ENCODE peak calls at places on chromosomes 6 and 20, in four cellular contexts. Y is H1, K is HepG2, D is K562. P is an unnamed sample.

GRCh38 chr6:7909323-7910276 is 988 bp downstream of the TXNDC5 start:
- DNase-seq in Y (no peak), K (peak; percentile 64), D (peak; percentile 78), P (peak; percentile 84)

GRCh38 chr6:110878751-110879539 is 4.4 kb downstream of the AMD1 start:
- DNase-seq in Y (no peak), K (no peak), D (peak; percentile 67), P (peak; percentile 21)

GRCh38 chr6:35519313-35520015 is 6.8 kb upstream of the TULP1 start:
- DNase-seq in Y (no peak), K (no peak), D (no peak), P (no peak)

GRCh38 chr6:10518461-10519216 is 2.5 kb upstream of the GCNT2 start:
- DNase-seq in Y (no peak), K (peak; percentile 54), D (peak; percentile 92), P (peak; percentile 88)

GRCh38 chr6:96900873-96901272 is 3.2 kb upstream of the NDUFAF4 start:
- DNase-seq in Y (no peak), K (no peak), D (no peak), P (no peak)

GRCh38 chr20:59121714-59122376 is 41.8 kb upstream of the ZNF831 start:
- DNase-seq in Y (no peak), K (no peak), D (no peak), P (no peak)

GRCh38 chr6:129493396-129493902 is 216.5 kb downstream of the ARHGAP18 start:
- DNase-seq in Y (no peak), K (peak; percentile 23), D (no peak), P (peak; percentile 62)

GRCh38 chr20:51747182-51747911 is 20.8 kb downstream of the ATP9A start:
- DNase-seq in Y (no peak), K (no peak), D (no peak), P (no peak)

GRCh38 chr6:114282268-114282667 is 60.6 kb downstream of the HS3ST5 start:
- DNase-seq in Y (no peak), K (no peak), D (no peak), P (no peak)

GRCh38 chr6:130307752-130308361 is 58.0 kb upstream of the TMEM200A start:
- DNase-seq in Y (no peak), K (peak; percentile 61), D (no peak), P (no peak)

GRCh38 chr6:131950767-131951575 is at the start of gene CCN2:
- DNase-seq in Y (peak; percentile 94), K (peak; percentile 100), D (no peak), P (peak; percentile 100)

GRCh38 chr20:38113401-38114325 is 51.4 kb downstream of the TGM2 start:
- DNase-seq in Y (peak; percentile 38), K (peak; percentile 78), D (peak; percentile 96), P (no peak)

GRCh38 chr6:100232791-100233573 is 231.7 kb downstream of the SIM1 start:
- DNase-seq in Y (no peak), K (no peak), D (no peak), P (no peak)

GRCh38 chr6:26311012-26311384 is 54.0 kb upstream of the BTN3A2 start:
- DNase-seq in Y (no peak), K (peak; percentile 38), D (peak; percentile 87), P (peak; percentile 47)

GRCh38 chr20:44615169-44615791 is 32.9 kb downstream of the PKIG start:
- DNase-seq in Y (no peak), K (no peak), D (no peak), P (peak; percentile 67)

GRCh38 chr6:29926795-29927427 is 15.4 kb upstream of the HLA-A start:
- DNase-seq in Y (no peak), K (peak; percentile 78), D (no peak), P (peak; percentile 47)

GRCh38 chr6:16167219-16167618 is 38.3 kb downstream of the MYLIP start:
- DNase-seq in Y (no peak), K (no peak), D (no peak), P (no peak)
- TF ChIP-seq JUN in Y (no peak), K (no peak), D (no peak), P (no peak)

DNA sequence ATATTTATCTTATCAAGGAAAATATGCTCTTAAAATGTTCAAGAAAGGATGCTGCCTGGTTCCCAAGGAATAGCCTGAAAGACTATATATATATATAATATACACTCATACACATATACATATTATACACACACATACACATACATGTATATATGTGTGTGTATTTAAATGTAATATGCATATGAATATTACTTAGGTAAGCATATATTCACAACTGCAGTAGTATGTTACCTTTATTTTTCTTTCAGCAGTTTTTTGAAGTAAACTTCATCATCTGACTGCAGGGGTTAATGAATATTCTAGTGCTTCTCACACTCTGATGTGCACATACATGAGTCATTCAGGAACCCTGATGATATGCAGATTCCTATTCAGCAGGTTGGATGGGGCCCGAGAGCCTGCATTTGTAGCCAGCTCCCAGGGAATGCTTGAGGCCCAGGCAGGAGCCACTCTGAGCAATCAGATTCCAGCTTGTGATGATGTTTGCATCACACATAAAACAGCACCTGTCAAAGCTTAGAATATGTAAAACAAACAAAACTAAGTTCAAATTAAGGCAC is 16.1 kb downstream of the MYLK4 start:
- DNase-seq in Y (no peak), K (no peak), D (no peak), P (no peak)
- H2AFZ ChIP-seq in Y (no peak overlapping the region), K (no peak overlapping the region), D (peak overlapping the region; percentile 91), P (no peak overlapping the region)

GRCh38 chr6:120918137-120918536 is 416.1 kb downstream of the TBC1D32 start:
- DNase-seq in Y (no peak), K (no peak), D (no peak), P (no peak)

GRCh38 chr6:120913519-120913918 is 420.8 kb downstream of the TBC1D32 start:
- DNase-seq in Y (no peak), K (no peak), D (no peak), P (no peak)

DNA sequence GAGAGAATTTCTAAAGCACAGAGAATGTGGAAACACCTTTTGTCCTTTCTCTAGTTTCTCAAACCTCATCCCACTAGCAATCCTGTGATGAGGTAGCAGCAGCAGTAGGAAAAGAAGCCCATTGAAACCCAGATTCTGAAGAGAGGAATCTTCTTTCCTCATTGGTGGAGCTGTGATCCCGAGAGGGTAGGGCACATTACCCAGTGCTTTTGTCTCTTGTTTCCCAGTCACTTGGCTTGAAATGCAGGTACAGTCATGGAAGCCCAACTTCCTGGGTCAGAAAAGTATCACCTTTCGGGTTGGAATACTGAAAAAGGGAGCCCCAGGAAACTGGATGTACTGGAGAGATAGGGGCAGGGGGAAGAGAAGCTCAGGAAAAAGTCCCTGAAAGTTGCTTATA is 417.4 kb downstream of the TBC1D32 start:
- DNase-seq in Y (no peak), K (no peak), D (no peak), P (no peak)
- H3K4me1 ChIP-seq in Y (no peaks in the 10 kb centered on the region), K (no peaks in the 10 kb centered on the region), D (no peaks in the 10 kb centered on the region), P (no peaks in the 10 kb centered on the region)

DNA sequence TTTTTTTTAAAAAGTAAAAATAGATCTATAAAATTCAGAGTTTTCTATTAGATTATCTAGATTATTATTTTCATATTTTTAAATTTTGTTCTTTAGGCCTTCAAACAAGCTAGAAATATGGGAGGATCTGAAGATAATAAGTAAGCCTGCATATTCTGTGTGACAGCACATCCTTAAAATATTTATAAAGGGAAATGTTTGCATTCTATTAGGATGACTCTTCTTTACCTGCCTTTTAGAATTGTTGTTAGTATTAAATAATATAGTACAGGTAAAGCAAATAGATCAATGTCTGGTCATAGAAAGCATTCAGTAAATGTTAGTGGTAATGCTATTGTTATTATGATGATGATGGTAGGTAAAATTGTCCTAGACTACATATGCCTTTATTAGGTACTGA is 17.4 kb downstream of the PEX3 start:
- DNase-seq in Y (no peak), K (no peak), D (no peak), P (no peak)
- TF ChIP-seq JUN in Y (no peak), K (no peak), D (no peak), P (no peak)

GRCh38 chr6:43934183-43934802 is 164.3 kb downstream of the VEGFA start:
- DNase-seq in Y (no peak), K (no peak), D (no peak), P (no peak)
- H2AFZ ChIP-seq in Y (no peak overlapping the region), K (no peak overlapping the region), D (peak overlapping the region; percentile 66), P (no peak overlapping the region)

GRCh38 chr20:63794614-63795013 is 36.5 kb downstream of the ZBTB46 start:
- DNase-seq in Y (no peak), K (no peak), D (no peak), P (no peak)
- H3K4me1 ChIP-seq in Y (no peaks in the 10 kb centered on the region), K (peaks cover 28% of the 10 kb centered on the region), D (peaks cover 3% of the 10 kb centered on the region), P (no peaks in the 10 kb centered on the region)

GRCh38 chr6:17389274-17389847 is 4.0 kb upstream of the CAP2 start:
- DNase-seq in Y (no peak), K (no peak), D (no peak), P (no peak)
- TF ChIP-seq JUN in Y (no peak), K (no peak), D (no peak), P (no peak)

GRCh38 chr6:126167726-126168125 is 172.2 kb upstream of the CENPW start:
- DNase-seq in Y (no peak), K (no peak), D (no peak), P (no peak)

GRCh38 chr6:126172151-126172550 is 167.8 kb upstream of the CENPW start:
- DNase-seq in Y (no peak), K (no peak), D (no peak), P (no peak)

GRCh38 chr6:126174697-126175096 is 165.2 kb upstream of the CENPW start:
- DNase-seq in Y (no peak), K (no peak), D (no peak), P (no peak)

GRCh38 chr6:126170433-126170832 is 169.5 kb upstream of the CENPW start:
- DNase-seq in Y (no peak), K (no peak), D (no peak), P (no peak)

DNA sequence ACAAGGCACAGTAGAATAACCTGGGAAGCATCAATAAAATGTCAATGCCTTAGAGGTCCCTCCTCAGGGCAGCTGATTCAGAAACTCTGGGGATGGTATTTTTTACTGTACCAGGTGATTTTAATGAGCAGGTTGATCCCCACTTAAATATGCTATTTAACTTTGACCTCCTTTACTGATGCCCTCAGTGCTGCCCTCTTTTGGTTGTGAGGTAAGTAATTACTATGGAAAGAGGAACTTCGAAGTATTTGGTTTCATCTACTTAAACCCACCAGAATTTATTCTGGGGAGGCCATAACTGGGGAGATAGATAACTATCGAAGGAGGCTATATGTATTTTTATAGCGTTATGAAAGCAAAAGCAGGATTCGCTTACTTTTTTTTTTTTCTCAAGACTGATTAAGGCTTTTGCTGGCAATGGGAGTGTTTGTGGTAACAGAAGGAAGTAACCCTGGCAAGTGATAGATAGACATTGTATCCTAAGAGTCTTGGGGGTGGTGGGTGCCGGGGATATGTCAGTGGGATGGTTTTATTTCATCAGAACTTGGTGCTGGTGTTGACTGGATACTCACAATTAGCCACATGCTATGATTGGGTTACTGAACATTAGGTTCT is 168.9 kb upstream of the CENPW start:
- DNase-seq in Y (no peak), K (peak; percentile 52), D (peak; percentile 76), P (peak; percentile 48)
- H2AFZ ChIP-seq in Y (peak overlapping the region; percentile 52), K (no peak overlapping the region), D (peak overlapping the region; percentile 71), P (no peak overlapping the region)

P was measured in endothelial cell of umbilical vein.